ENCODE peak calls at places on chromosome 19, in eight cellular contexts. L is LHCN-M2; O is psoas muscle; H is GM12892; C is activated CD4-positive, CD25-positive, alpha-beta regulatory T cell treated with anti-CD3 and anti-CD28 coated beads, Interleukin-2, amount 50 U/mL, for 16 hours; N is neuronal stem cell; Y is astrocyte of the spinal cord; A is endothelial cell. B is an unnamed sample.

GRCh38 chr19:55112246-55112780 is 5.1 kb downstream of the PPP1R12C start:
- DNase-seq in N (no peak), L (no peak), O (peak), A (no peak), H (peak), Y (no peak), C (no peak), B (no peak)

GRCh38 chr19:6387372-6387771 is 5.6 kb downstream of the GTF2F1 start:
- DNase-seq in L (no peak), O (no peak), C (no peak), H (no peak), N (no peak), A (no peak), Y (no peak), B (no peak)

GRCh38 chr19:30648321-30648720 is 276.1 kb downstream of the ZNF536 start:
- DNase-seq in C (no peak), H (no peak), N (no peak), Y (no peak), L (no peak), A (peak), O (no peak), B (no peak)

GRCh38 chr19:14830702-14831101 is 4.3 kb downstream of the OR7A5 start:
- DNase-seq in L (no peak), Y (no peak), O (no peak), A (no peak), C (no peak), N (no peak), H (no peak), B (no peak)

GRCh38 chr19:33767898-33768413 is 28.7 kb upstream of the KCTD15 start:
- DNase-seq in O (no peak), A (peak), C (no peak), N (peak), Y (peak), H (no peak), L (no peak), B (no peak)

GRCh38 chr19:16015805-16016173 is 60.5 kb upstream of the TPM4 start:
- DNase-seq in L (no peak), C (no peak), O (no peak), A (no peak), Y (no peak), H (peak), N (no peak), B (no peak)

GRCh38 chr19:3357362-3357730 is 9.0 kb upstream of the NFIC start:
- DNase-seq in Y (no peak), L (no peak), O (no peak), H (no peak), A (no peak), N (no peak), C (no peak), B (no peak)

GRCh38 chr19:4149518-4150288 is 3.7 kb upstream of the CREB3L3 start:
- DNase-seq in N (no peak), O (no peak), H (no peak), L (no peak), C (no peak), A (no peak), Y (no peak), B (no peak)

GRCh38 chr19:29216021-29216420 is 3.1 kb upstream of the UQCRFS1 start:
- DNase-seq in O (no peak), Y (no peak), C (no peak), H (no peak), A (no peak), L (peak), N (no peak), B (no peak)

GRCh38 chr19:277581-278165 is 13.5 kb downstream of the PLPP2 start:
- DNase-seq in H (no peak), Y (peak), A (peak), C (no peak), L (no peak), O (peak), N (peak), B (no peak)

GRCh38 chr19:49064029-49064629 is 489 bp downstream of the NTF4 start:
- DNase-seq in A (no peak), C (no peak), Y (no peak), N (no peak), H (no peak), L (no peak), O (no peak), B (no peak)

GRCh38 chr19:46596008-46596407 is 5.1 kb upstream of the CALM3 start:
- DNase-seq in N (no peak), O (no peak), L (no peak), Y (no peak), C (no peak), H (no peak), A (no peak), B (no peak)

GRCh38 chr19:20926796-20927195 is 3.7 kb downstream of the ZNF85 start:
- DNase-seq in Y (no peak), O (no peak), N (no peak), A (no peak), H (no peak), C (no peak), L (no peak), B (no peak)

GRCh38 chr19:48244289-48244688 is 11.4 kb downstream of the CARD8 start:
- DNase-seq in Y (peak), O (no peak), H (no peak), L (no peak), A (no peak), N (no peak), C (peak), B (no peak)

GRCh38 chr19:47745010-47745901 is at the start of gene NOP53:
- DNase-seq in L (peak), A (peak), O (peak), N (peak), C (peak), Y (peak), H (peak), B (peak)

GRCh38 chr19:33823341-33823740 is 26.7 kb downstream of the KCTD15 start:
- DNase-seq in Y (no peak), L (no peak), O (peak), N (no peak), C (no peak), A (no peak), H (no peak), B (no peak)

GRCh38 chr19:918481-919156 is 1.5 kb downstream of the KISS1R start:
- DNase-seq in H (no peak), Y (no peak), N (no peak), C (no peak), A (no peak), L (no peak), O (no peak), B (no peak)

GRCh38 chr19:31545766-31546165 is 196.5 kb upstream of the TSHZ3 start:
- DNase-seq in L (no peak), A (no peak), Y (no peak), O (no peak), N (no peak), H (no peak), C (no peak), B (no peak)

GRCh38 chr19:52946322-52947310 is 16.1 kb downstream of the ZNF816 start:
- DNase-seq in A (peak), C (no peak), H (no peak), L (no peak), N (no peak), O (no peak), Y (peak), B (no peak)

GRCh38 chr19:35442091-35442490 is 6.0 kb upstream of the FFAR2 start:
- DNase-seq in C (no peak), A (no peak), N (no peak), Y (no peak), O (peak), H (no peak), L (no peak), B (no peak)

GRCh38 chr19:11598103-11598483 is 810 bp downstream of the ZNF627 start:
- DNase-seq in Y (no peak), N (no peak), C (no peak), A (no peak), L (no peak), O (no peak), H (no peak), B (no peak)

GRCh38 chr19:29016353-29016752 is 196.6 kb downstream of the UQCRFS1 start:
- DNase-seq in A (no peak), N (no peak), Y (no peak), L (no peak), O (no peak), C (no peak), H (no peak), B (no peak)

GRCh38 chr19:1417681-1418493 is 10.5 kb downstream of the DAZAP1 start:
- DNase-seq in Y (no peak), O (no peak), H (no peak), L (no peak), N (no peak), A (no peak), C (no peak), B (no peak)

GRCh38 chr19:35786299-35787160 is 11.2 kb downstream of the ARHGAP33 start:
- DNase-seq in C (no peak), A (no peak), N (no peak), H (no peak), O (no peak), Y (no peak), L (no peak), B (no peak)

GRCh38 chr19:31220540-31220939 is 128.7 kb downstream of the TSHZ3 start:
- DNase-seq in C (no peak), N (no peak), H (no peak), A (peak), O (no peak), L (peak), Y (no peak), B (no peak)

GRCh38 chr19:39471756-39472536 is 8.7 kb upstream of the TIMM50 start:
- DNase-seq in N (no peak), C (no peak), A (no peak), H (no peak), O (peak), Y (no peak), L (no peak), B (no peak)

GRCh38 chr19:15374796-15375440 is 4.7 kb downstream of the AKAP8 start:
- DNase-seq in N (no peak), L (no peak), Y (no peak), O (peak), A (no peak), H (no peak), C (no peak), B (no peak)

GRCh38 chr19:18659281-18660050 is 22.6 kb downstream of the KLHL26 start:
- DNase-seq in C (no peak), L (no peak), A (no peak), Y (no peak), N (no peak), H (no peak), O (peak), B (no peak)

GRCh38 chr19:10112895-10113591 is 1.6 kb downstream of the P2RY11 start:
- DNase-seq in L (no peak), A (peak), C (no peak), Y (no peak), H (peak), N (no peak), O (peak), B (no peak)

GRCh38 chr19:13033819-13034611 is 38.7 kb downstream of the NFIX start:
- DNase-seq in N (no peak), C (no peak), O (peak), L (peak), Y (peak), H (peak), A (peak), B (no peak)

B was measured in Panc1.